ENCODE peak calls at places on chromosomes 13 and 19, in four cellular contexts. One of them, this sample, is unnamed.

GRCh38 chr13:42064259-42064658 is 15.8 kb downstream of the DGKH start:
- DNase-seq in AG04449: no peak
- DNase-seq in WTC11: no peak
- DNase-seq in activated B cell treated with CpG ODN at 0.5 μM for 24 hours: no peak
- DNase-seq in this sample: no peak

GRCh38 chr19:54650108-54650666 is 12.6 kb upstream of the LILRB4 start:
- DNase-seq in activated B cell treated with CpG ODN at 0.5 μM for 24 hours: no peak
- DNase-seq in AG04449: no peak
- DNase-seq in WTC11: no peak
- DNase-seq in this sample: no peak

GRCh38 chr13:72963762-72964161 is 95.0 kb upstream of the KLF5 start:
- DNase-seq in AG04449: no peak
- DNase-seq in activated B cell treated with CpG ODN at 0.5 μM for 24 hours: no peak
- DNase-seq in WTC11: no peak
- DNase-seq in this sample: no peak

GRCh38 chr19:37963190-37963947 is 56.4 kb downstream of the SIPA1L3 start:
- DNase-seq in activated B cell treated with CpG ODN at 0.5 μM for 24 hours: no peak
- DNase-seq in WTC11: no peak
- DNase-seq in AG04449: no peak
- DNase-seq in this sample: no peak

GRCh38 chr19:13366529-13367143 is 139.6 kb downstream of the CACNA1A start:
- DNase-seq in AG04449: no peak
- DNase-seq in activated B cell treated with CpG ODN at 0.5 μM for 24 hours: no peak
- DNase-seq in WTC11: peak
- DNase-seq in this sample: no peak

GRCh38 chr13:20573636-20574035 is 6.7 kb downstream of the IFT88 start:
- DNase-seq in AG04449: no peak
- DNase-seq in WTC11: no peak
- DNase-seq in activated B cell treated with CpG ODN at 0.5 μM for 24 hours: no peak
- DNase-seq in this sample: no peak

GRCh38 chr13:61531383-61532065 is 115.9 kb upstream of the PCDH20 start:
- DNase-seq in WTC11: no peak
- DNase-seq in activated B cell treated with CpG ODN at 0.5 μM for 24 hours: no peak
- DNase-seq in AG04449: no peak
- DNase-seq in this sample: no peak

GRCh38 chr19:18156841-18157464 is 4.0 kb downstream of the PIK3R2 start:
- DNase-seq in AG04449: peak
- DNase-seq in WTC11: no peak
- DNase-seq in activated B cell treated with CpG ODN at 0.5 μM for 24 hours: no peak
- DNase-seq in this sample: no peak

GRCh38 chr13:31859546-31859945 is 120.2 kb downstream of the RXFP2 start:
- DNase-seq in WTC11: no peak
- DNase-seq in AG04449: no peak
- DNase-seq in activated B cell treated with CpG ODN at 0.5 μM for 24 hours: no peak
- DNase-seq in this sample: no peak

GRCh38 chr13:113897161-113897560 is 33.3 kb upstream of the GAS6 start:
- DNase-seq in activated B cell treated with CpG ODN at 0.5 μM for 24 hours: no peak
- DNase-seq in AG04449: peak
- DNase-seq in WTC11: no peak
- DNase-seq in this sample: no peak

GRCh38 chr13:100984349-100984748 is 309.8 kb upstream of the TMTC4 start:
- DNase-seq in AG04449: no peak
- DNase-seq in activated B cell treated with CpG ODN at 0.5 μM for 24 hours: no peak
- DNase-seq in WTC11: no peak
- DNase-seq in this sample: no peak

GRCh38 chr13:98741741-98742435 is 10.6 kb downstream of the SLC15A1 start:
- DNase-seq in AG04449: no peak
- DNase-seq in WTC11: no peak
- DNase-seq in activated B cell treated with CpG ODN at 0.5 μM for 24 hours: no peak
- DNase-seq in this sample: no peak

GRCh38 chr19:35266149-35266903 is 2.4 kb upstream of the USF2 start:
- DNase-seq in AG04449: no peak
- DNase-seq in activated B cell treated with CpG ODN at 0.5 μM for 24 hours: peak
- DNase-seq in WTC11: no peak
- DNase-seq in this sample: peak

GRCh38 chr13:51000058-51000457 is 90.5 kb downstream of the RNASEH2B start:
- DNase-seq in AG04449: no peak
- DNase-seq in WTC11: no peak
- DNase-seq in activated B cell treated with CpG ODN at 0.5 μM for 24 hours: no peak
- DNase-seq in this sample: no peak

GRCh38 chr19:55640043-55640576 is 692 bp upstream of the ZNF580 start:
- DNase-seq in AG04449: no peak
- DNase-seq in WTC11: peak
- DNase-seq in activated B cell treated with CpG ODN at 0.5 μM for 24 hours: peak
- DNase-seq in this sample: peak

GRCh38 chr19:6271721-6272410 is 7.9 kb downstream of the MLLT1 start:
- DNase-seq in activated B cell treated with CpG ODN at 0.5 μM for 24 hours: no peak
- DNase-seq in AG04449: no peak
- DNase-seq in WTC11: peak
- DNase-seq in this sample: no peak

GRCh38 chr13:70960841-70961443 is 852.7 kb upstream of the KLHL1 start:
- DNase-seq in WTC11: no peak
- DNase-seq in activated B cell treated with CpG ODN at 0.5 μM for 24 hours: no peak
- DNase-seq in AG04449: no peak
- DNase-seq in this sample: no peak

GRCh38 chr13:112740502-112741131 is 50.8 kb downstream of the ATP11A start:
- DNase-seq in AG04449: no peak
- DNase-seq in WTC11: no peak
- DNase-seq in activated B cell treated with CpG ODN at 0.5 μM for 24 hours: no peak
- DNase-seq in this sample: no peak

GRCh38 chr13:97259787-97260641 is 37.9 kb downstream of the MBNL2 start:
- DNase-seq in activated B cell treated with CpG ODN at 0.5 μM for 24 hours: no peak
- DNase-seq in AG04449: peak
- DNase-seq in WTC11: no peak
- DNase-seq in this sample: no peak

GRCh38 chr13:97256343-97256783 is 34.2 kb downstream of the MBNL2 start:
- DNase-seq in AG04449: peak
- DNase-seq in WTC11: no peak
- DNase-seq in activated B cell treated with CpG ODN at 0.5 μM for 24 hours: no peak
- DNase-seq in this sample: no peak

GRCh38 chr13:97258801-97259200 is 36.7 kb downstream of the MBNL2 start:
- DNase-seq in WTC11: no peak
- DNase-seq in AG04449: peak
- DNase-seq in activated B cell treated with CpG ODN at 0.5 μM for 24 hours: no peak
- DNase-seq in this sample: no peak

GRCh38 chr13:97257228-97257755 is 35.2 kb downstream of the MBNL2 start:
- DNase-seq in AG04449: no peak
- DNase-seq in WTC11: no peak
- DNase-seq in activated B cell treated with CpG ODN at 0.5 μM for 24 hours: no peak
- DNase-seq in this sample: no peak

GRCh38 chr13:97257800-97258799 is 36.0 kb downstream of the MBNL2 start:
- DNase-seq in AG04449: peak
- DNase-seq in activated B cell treated with CpG ODN at 0.5 μM for 24 hours: no peak
- DNase-seq in WTC11: peak
- DNase-seq in this sample: no peak
- TF ChIP-seq CTCF in AG04449: no peak
- TF ChIP-seq CTCF in activated B cell treated with CpG ODN at 0.5 μM for 24 hours: no peak
- TF ChIP-seq CTCF in WTC11: no peak
- TF ChIP-seq CTCF in this sample: no peak

GRCh38 chr19:5268801-5269200 is 71.8 kb downstream of the PTPRS start:
- DNase-seq in activated B cell treated with CpG ODN at 0.5 μM for 24 hours: no peak
- DNase-seq in WTC11: no peak
- DNase-seq in AG04449: no peak
- DNase-seq in this sample: no peak

GRCh38 chr19:5269926-5270325 is 70.7 kb downstream of the PTPRS start:
- DNase-seq in AG04449: no peak
- DNase-seq in WTC11: no peak
- DNase-seq in activated B cell treated with CpG ODN at 0.5 μM for 24 hours: no peak
- DNase-seq in this sample: no peak

GRCh38 chr19:5273782-5274181 is 66.8 kb downstream of the PTPRS start:
- DNase-seq in activated B cell treated with CpG ODN at 0.5 μM for 24 hours: no peak
- DNase-seq in WTC11: no peak
- DNase-seq in AG04449: no peak
- DNase-seq in this sample: no peak

GRCh38 chr19:5269279-5269678 is 71.3 kb downstream of the PTPRS start:
- DNase-seq in activated B cell treated with CpG ODN at 0.5 μM for 24 hours: no peak
- DNase-seq in AG04449: no peak
- DNase-seq in WTC11: no peak
- DNase-seq in this sample: no peak

DNA sequence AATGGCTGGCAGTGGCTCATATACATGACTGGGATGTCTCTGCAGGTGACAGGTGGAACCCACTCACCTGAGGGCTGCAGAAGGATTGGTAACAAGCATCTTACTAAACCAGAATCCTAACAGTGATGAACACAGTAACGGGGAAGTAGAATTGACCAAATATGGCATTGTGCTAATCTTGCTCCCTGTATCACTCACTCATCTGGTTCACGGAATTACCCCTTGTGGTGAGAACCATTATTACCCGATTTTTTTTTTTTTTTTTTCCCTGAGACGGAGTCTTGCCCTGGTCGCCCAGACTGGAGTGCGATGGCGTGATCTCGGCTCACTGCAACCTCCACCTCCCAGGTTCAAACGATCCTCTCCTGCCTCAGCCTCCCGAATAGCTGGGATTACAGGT is 69.5 kb downstream of the PTPRS start:
- DNase-seq in AG04449: no peak
- DNase-seq in WTC11: no peak
- DNase-seq in activated B cell treated with CpG ODN at 0.5 μM for 24 hours: no peak
- DNase-seq in this sample: no peak
- TF ChIP-seq CTCF in AG04449: no peak
- TF ChIP-seq CTCF in WTC11: peak
- TF ChIP-seq CTCF in activated B cell treated with CpG ODN at 0.5 μM for 24 hours: no peak
- TF ChIP-seq CTCF in this sample: peak

GRCh38 chr13:97267418-97268059 is 45.4 kb downstream of the MBNL2 start:
- DNase-seq in WTC11: peak
- DNase-seq in activated B cell treated with CpG ODN at 0.5 μM for 24 hours: no peak
- DNase-seq in AG04449: no peak
- DNase-seq in this sample: no peak
- TF ChIP-seq CTCF in WTC11: no peak
- TF ChIP-seq CTCF in activated B cell treated with CpG ODN at 0.5 μM for 24 hours: no peak
- TF ChIP-seq CTCF in AG04449: no peak
- TF ChIP-seq CTCF in this sample: no peak

DNA sequence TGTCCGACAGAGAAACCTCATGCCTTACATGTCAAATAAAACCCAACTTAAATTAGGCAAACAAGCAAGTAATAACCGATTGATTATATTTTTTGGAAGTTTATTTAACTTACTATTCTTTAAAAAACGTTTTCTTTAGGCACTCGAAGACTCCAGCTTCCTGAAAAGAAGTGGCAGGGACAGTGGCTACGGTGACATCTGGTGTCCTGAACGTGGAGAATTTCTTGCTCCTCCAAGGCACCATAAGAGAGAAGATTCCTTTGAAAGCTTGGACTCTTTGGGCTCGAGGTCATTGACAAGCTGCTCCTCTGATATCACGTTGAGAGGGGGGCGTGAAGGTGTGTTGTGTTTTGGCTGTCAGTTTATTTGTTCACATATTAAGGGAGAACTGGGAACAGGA is 164.4 kb downstream of the LMO7 start:
- DNase-seq in activated B cell treated with CpG ODN at 0.5 μM for 24 hours: no peak
- DNase-seq in WTC11: no peak
- DNase-seq in AG04449: no peak
- DNase-seq in this sample: no peak
- TF ChIP-seq CTCF in activated B cell treated with CpG ODN at 0.5 μM for 24 hours: no peak
- TF ChIP-seq CTCF in WTC11: no peak
- TF ChIP-seq CTCF in AG04449: no peak
- TF ChIP-seq CTCF in this sample: no peak